ENCODE peak calls at places on chromosomes 7 and 10, in four cellular contexts. P is choroid plexus epithelial cell, M is amniotic stem cell, I is retina. B is an unnamed sample.

GRCh38 chr7:156549636-156550035 is 90.9 kb upstream of the RNF32 start:
- DNase-seq in P (no peak), M (no peak), I (no peak), B (no peak)

GRCh38 chr7:136869006-136869961 is 832 bp downstream of the CHRM2 start:
- DNase-seq in I (peak), M (no peak), P (peak), B (peak)

GRCh38 chr7:83475403-83475802 is 173.5 kb downstream of the SEMA3E start:
- DNase-seq in P (peak), M (no peak), I (peak), B (no peak)

GRCh38 chr7:4724648-4725013 is 42.5 kb downstream of the FOXK1 start:
- DNase-seq in I (no peak), P (peak), M (no peak), B (peak)

GRCh38 chr7:149087366-149087765 is 3.2 kb downstream of the ZNF786 start:
- DNase-seq in P (no peak), M (no peak), I (no peak), B (no peak)

GRCh38 chr7:55140221-55140980 is 121.6 kb downstream of the EGFR start:
- DNase-seq in I (no peak), P (peak), M (no peak), B (peak)

GRCh38 chr7:19339512-19339911 is 194.3 kb upstream of the FERD3L start:
- DNase-seq in P (no peak), M (no peak), I (no peak), B (no peak)

GRCh38 chr7:13920053-13920697 is 69.3 kb downstream of the ETV1 start:
- DNase-seq in P (peak), I (peak), M (peak), B (peak)

GRCh38 chr7:150378115-150378852 is 846 bp upstream of the ZNF775 start:
- DNase-seq in P (peak), M (no peak), I (peak), B (peak)

GRCh38 chr10:78856421-78856820 is 212.3 kb upstream of the ZMIZ1 start:
- DNase-seq in I (no peak), P (no peak), M (no peak), B (peak)

GRCh38 chr10:44974628-44975431 is 3.8 kb downstream of the DEPP1 start:
- DNase-seq in M (peak), P (peak), I (peak), B (peak)

GRCh38 chr10:92027141-92027540 is 103.6 kb downstream of the BTAF1 start:
- DNase-seq in I (no peak), M (no peak), P (no peak), B (no peak)

GRCh38 chr10:45238896-45239295 is 76.5 kb downstream of the OR13A1 start:
- DNase-seq in M (no peak), I (no peak), P (no peak), B (no peak)

GRCh38 chr10:130938051-130938450 is 373.5 kb downstream of the TCERG1L start:
- DNase-seq in P (no peak), I (no peak), M (no peak), B (no peak)

GRCh38 chr10:27600915-27601314 is 96.8 kb downstream of the RAB18 start:
- DNase-seq in I (no peak), M (no peak), P (no peak), B (no peak)

GRCh38 chr10:113020838-113021237 is 70.8 kb downstream of the TCF7L2 start:
- DNase-seq in P (no peak), I (no peak), M (no peak), B (no peak)

GRCh38 chr10:62747195-62747594 is 57.3 kb upstream of the ADO start:
- DNase-seq in I (no peak), M (no peak), P (no peak), B (no peak)

GRCh38 chr10:74051729-74052342 is 53.9 kb downstream of the VCL start:
- DNase-seq in I (no peak), M (no peak), P (peak), B (no peak)

GRCh38 chr7:107966701-107967100 is 36.3 kb downstream of the LAMB1 start:
- DNase-seq in I (peak), P (peak), M (peak), B (peak)